ENCODE peak calls at places on chromosomes 11 and 22, in six cellular contexts. M is right cardiac atrium, O is NCI-H460, G is left kidney, V is RPMI8226, B is HCT116. H is an unnamed sample.

GRCh38 chr11:119764108-119764874 is 35.3 kb upstream of the NECTIN1 start:
- DNase-seq in O (no peak), V (no peak), B (no peak), G (peak), M (peak), H (no peak)

GRCh38 chr11:92846542-92847125 is 122.8 kb upstream of the MTNR1B start:
- DNase-seq in O (no peak), V (no peak), G (no peak), B (no peak), M (no peak), H (no peak)

GRCh38 chr11:116610190-116610589 is 162.6 kb downstream of the BUD13 start:
- DNase-seq in G (no peak), B (no peak), V (no peak), O (no peak), M (no peak), H (no peak)

GRCh38 chr11:71327156-71328085 is 75.0 kb upstream of the SHANK2 start:
- DNase-seq in O (no peak), V (no peak), G (no peak), B (no peak), M (no peak), H (no peak)

GRCh38 chr22:19037282-19038163 is 84.7 kb downstream of the DGCR2 start:
- DNase-seq in G (no peak), V (no peak), O (no peak), B (no peak), M (no peak), H (no peak)

GRCh38 chr22:50445071-50445879 is 29.6 kb downstream of the SBF1 start:
- DNase-seq in O (no peak), V (no peak), M (peak), G (no peak), B (no peak), H (peak)

GRCh38 chr11:2259466-2259830 is 10.9 kb downstream of the ASCL2 start:
- DNase-seq in M (no peak), B (no peak), V (no peak), O (no peak), G (no peak), H (no peak)

GRCh38 chr22:45975266-45976161 is 1.4 kb downstream of the WNT7B start:
- DNase-seq in B (no peak), M (no peak), O (no peak), G (peak), V (peak), H (no peak)

GRCh38 chr11:61109671-61110070 is 7.4 kb downstream of the CD5 start:
- DNase-seq in G (no peak), O (no peak), M (no peak), V (no peak), B (no peak), H (no peak)

GRCh38 chr11:11993814-11994213 is 14.6 kb downstream of the DKK3 start:
- DNase-seq in G (no peak), V (no peak), O (peak), B (peak), M (no peak), H (no peak)

GRCh38 chr11:66343176-66343575 is 1.7 kb downstream of the BRMS1 start:
- DNase-seq in M (no peak), G (no peak), B (no peak), O (no peak), V (no peak), H (no peak)

GRCh38 chr11:43521471-43521870 is 159.1 kb upstream of the HSD17B12 start:
- DNase-seq in V (no peak), O (no peak), M (no peak), G (no peak), B (no peak), H (no peak)

GRCh38 chr11:120061761-120062560 is 76.0 kb downstream of the TRIM29 start:
- DNase-seq in O (no peak), B (no peak), M (no peak), G (peak), V (no peak), H (no peak)

GRCh38 chr11:110130642-110131238 is 37.5 kb downstream of the ZC3H12C start:
- DNase-seq in O (no peak), V (no peak), M (no peak), B (no peak), G (peak), H (no peak)

GRCh38 chr11:68978931-68979591 is 1.7 kb downstream of the MRGPRD start:
- DNase-seq in O (no peak), G (no peak), M (no peak), V (no peak), B (no peak), H (no peak)

GRCh38 chr22:25656724-25657123 is 85.3 kb upstream of the MYO18B start:
- DNase-seq in M (no peak), O (no peak), G (no peak), V (peak), B (no peak), H (no peak)

GRCh38 chr11:46513934-46514342 is 79.9 kb downstream of the AMBRA1 start:
- DNase-seq in O (no peak), G (peak), B (no peak), M (peak), V (no peak), H (no peak)

GRCh38 chr11:2963112-2963754 is 28.9 kb downstream of the NAP1L4 start:
- DNase-seq in V (no peak), B (no peak), M (no peak), G (no peak), O (no peak), H (no peak)

GRCh38 chr11:117152066-117152465 is 8.0 kb downstream of the PAFAH1B2 start:
- DNase-seq in B (no peak), M (no peak), V (no peak), G (no peak), O (no peak), H (no peak)

GRCh38 chr11:39965701-39966100 is 1493.8 kb downstream of the LRRC4C start:
- DNase-seq in G (no peak), V (no peak), O (no peak), M (no peak), B (no peak), H (no peak)

GRCh38 chr11:119537641-119538253 is 114.8 kb upstream of the THY1 start:
- DNase-seq in M (no peak), O (no peak), V (no peak), G (peak), B (no peak), H (no peak)

GRCh38 chr11:124882339-124883071 is 15.2 kb downstream of the ROBO4 start:
- DNase-seq in O (no peak), G (no peak), B (no peak), V (no peak), M (no peak), H (no peak)

GRCh38 chr11:68214173-68215086 is 1.3 kb upstream of the KMT5B start:
- DNase-seq in M (peak), G (peak), V (peak), B (no peak), O (no peak), H (peak)